ENCODE peak calls at places on chromosomes 6 and 20, in six cellular contexts. C, O, J, R, F and L are unnamed samples.

GRCh38 chr6:111862727-111863126 is 10.5 kb downstream of the FYN start:
- DNase-seq in C (no peak), O (no peak), J (no peak), F (no peak), R (no peak), L (no peak)

GRCh38 chr20:46807998-46808397 is 86.6 kb upstream of the EYA2 start:
- DNase-seq in R (no peak), F (no peak), C (no peak), J (no peak), O (no peak), L (no peak)

GRCh38 chr6:101393291-101394251 is at the start of gene GRIK2:
- DNase-seq in R (no peak), O (no peak), C (no peak), F (peak), J (no peak), L (peak)

GRCh38 chr6:71082033-71082620 is 125.3 kb upstream of the B3GAT2 start:
- DNase-seq in R (no peak), F (no peak), J (no peak), O (no peak), C (no peak), L (no peak)

GRCh38 chr20:54267510-54268003 is 59.7 kb downstream of the PFDN4 start:
- DNase-seq in O (no peak), C (no peak), F (no peak), J (peak), R (peak), L (no peak)

GRCh38 chr20:9514461-9515210 is at the start of gene LAMP5:
- DNase-seq in R (no peak), J (no peak), O (no peak), C (no peak), F (peak), L (peak)

GRCh38 chr20:1803216-1804128 is 91.7 kb upstream of the SIRPA start:
- DNase-seq in O (no peak), C (peak), F (peak), R (no peak), J (peak), L (peak)

GRCh38 chr20:63404129-63405085 is 43.3 kb upstream of the CHRNA4 start:
- DNase-seq in R (no peak), C (peak), F (no peak), O (no peak), J (no peak), L (no peak)

GRCh38 chr20:23367770-23368169 is 5.8 kb downstream of the GZF1 start:
- DNase-seq in F (no peak), C (no peak), J (no peak), O (no peak), R (no peak), L (no peak)

GRCh38 chr20:4153251-4153650 is 137.9 kb upstream of the RNF24 start:
- DNase-seq in F (no peak), R (no peak), J (no peak), O (no peak), C (peak), L (no peak)

GRCh38 chr6:158799051-158799792 is 19.9 kb downstream of the EZR start:
- DNase-seq in C (peak), F (peak), J (no peak), O (no peak), R (no peak), L (no peak)

GRCh38 chr6:37077459-37078296 is 72.2 kb downstream of the FGD2 start:
- DNase-seq in F (peak), J (peak), C (peak), O (no peak), R (no peak), L (no peak)

GRCh38 chr6:15504040-15504491 is 158.8 kb downstream of the DTNBP1 start:
- DNase-seq in J (no peak), C (no peak), R (no peak), F (peak), O (no peak), L (no peak)

GRCh38 chr6:144675231-144675861 is 390.2 kb downstream of the UTRN start:
- DNase-seq in J (peak), O (no peak), C (peak), R (no peak), F (no peak), L (no peak)

GRCh38 chr6:30769088-30769852 is 24.9 kb upstream of the IER3 start:
- DNase-seq in O (peak), J (peak), C (no peak), F (peak), R (peak), L (peak)

GRCh38 chr6:132246632-132247270 is 154.5 kb downstream of the MOXD1 start:
- DNase-seq in R (no peak), F (no peak), J (no peak), O (no peak), C (no peak), L (no peak)

GRCh38 chr6:1382331-1382882 is 7.0 kb upstream of the FOXF2 start:
- DNase-seq in O (no peak), J (no peak), R (no peak), F (no peak), C (no peak), L (no peak)

GRCh38 chr6:6004147-6004995 is 2.4 kb downstream of the NRN1 start:
- DNase-seq in O (no peak), C (no peak), J (no peak), R (no peak), F (peak), L (peak)

GRCh38 chr20:57392512-57393271 is 1.5 kb downstream of the RBM38 start:
- DNase-seq in J (no peak), C (peak), O (peak), R (no peak), F (no peak), L (no peak)

GRCh38 chr20:53954734-53955658 is 115.4 kb downstream of the BCAS1 start:
- DNase-seq in O (no peak), R (no peak), C (no peak), F (no peak), J (no peak), L (no peak)

GRCh38 chr6:105932440-105932839 is 153.7 kb upstream of the PRDM1 start:
- DNase-seq in J (no peak), C (no peak), F (no peak), R (no peak), O (no peak), L (no peak)

GRCh38 chr20:4014031-4014474 is 1.3 kb downstream of the RNF24 start:
- DNase-seq in C (peak), O (no peak), R (peak), F (peak), J (peak), L (peak)

GRCh38 chr20:16007978-16008377 is 565.3 kb downstream of the KIF16B start:
- DNase-seq in O (no peak), J (no peak), R (no peak), F (no peak), C (no peak), L (no peak)

GRCh38 chr6:12431023-12431422 is 140.9 kb downstream of the EDN1 start:
- DNase-seq in J (no peak), R (no peak), F (no peak), O (no peak), C (no peak), L (no peak)

GRCh38 chr6:112743343-112743742 is 396.2 kb downstream of the RFPL4B start:
- DNase-seq in R (no peak), J (no peak), F (no peak), C (no peak), O (no peak), L (no peak)

GRCh38 chr6:56091159-56091869 is 156.1 kb downstream of the COL21A1 start:
- DNase-seq in O (no peak), F (no peak), J (no peak), R (peak), C (no peak), L (no peak)

GRCh38 chr6:16518265-16518664 is 243.0 kb downstream of the ATXN1 start:
- DNase-seq in F (no peak), O (no peak), C (no peak), R (no peak), J (no peak), L (no peak)

GRCh38 chr6:80789912-80790635 is 683.6 kb downstream of the BCKDHB start:
- DNase-seq in O (no peak), F (no peak), R (no peak), C (no peak), J (no peak), L (no peak)

GRCh38 chr6:89495961-89496535 is 63.1 kb downstream of the ANKRD6 start:
- DNase-seq in J (no peak), R (no peak), F (peak), O (no peak), C (no peak), L (no peak)

GRCh38 chr20:64102647-64103354 is 4.6 kb downstream of the NPBWR2 start:
- DNase-seq in C (no peak), R (no peak), F (no peak), O (no peak), J (no peak), L (peak)

GRCh38 chr6:2970034-2970685 is 1.2 kb downstream of the SERPINB6 start:
- DNase-seq in J (no peak), F (peak), R (no peak), O (no peak), C (no peak), L (no peak)

GRCh38 chr6:168035661-168036616 is 38.5 kb downstream of the KIF25 start:
- DNase-seq in R (no peak), F (peak), J (no peak), C (peak), O (no peak), L (peak)

GRCh38 chr6:40743226-40743625 is 156.1 kb upstream of the LRFN2 start:
- DNase-seq in J (no peak), O (no peak), R (no peak), F (no peak), C (no peak), L (peak)

GRCh38 chr20:46563170-46563847 is 12.9 kb upstream of the OCSTAMP start:
- DNase-seq in O (no peak), J (no peak), F (no peak), C (no peak), R (no peak), L (no peak)

GRCh38 chr6:33746036-33746600 is 587 bp downstream of the IP6K3 start:
- DNase-seq in C (no peak), F (peak), O (no peak), J (no peak), R (no peak), L (peak)

GRCh38 chr20:63686492-63687321 is 9.7 kb upstream of the TNFRSF6B start:
- DNase-seq in C (peak), F (no peak), O (no peak), R (peak), J (peak), L (no peak)

GRCh38 chr6:28081486-28081751 is 1.1 kb downstream of the ZNF165 start:
- DNase-seq in F (no peak), C (no peak), J (no peak), O (no peak), R (no peak), L (no peak)

GRCh38 chr20:8043687-8044278 is 24.2 kb upstream of the TMX4 start:
- DNase-seq in O (no peak), J (no peak), F (peak), R (peak), C (peak), L (peak)

GRCh38 chr6:108689279-108690161 is 128.8 kb downstream of the FOXO3 start:
- DNase-seq in J (peak), F (no peak), O (no peak), R (peak), C (peak), L (no peak)

DNA sequence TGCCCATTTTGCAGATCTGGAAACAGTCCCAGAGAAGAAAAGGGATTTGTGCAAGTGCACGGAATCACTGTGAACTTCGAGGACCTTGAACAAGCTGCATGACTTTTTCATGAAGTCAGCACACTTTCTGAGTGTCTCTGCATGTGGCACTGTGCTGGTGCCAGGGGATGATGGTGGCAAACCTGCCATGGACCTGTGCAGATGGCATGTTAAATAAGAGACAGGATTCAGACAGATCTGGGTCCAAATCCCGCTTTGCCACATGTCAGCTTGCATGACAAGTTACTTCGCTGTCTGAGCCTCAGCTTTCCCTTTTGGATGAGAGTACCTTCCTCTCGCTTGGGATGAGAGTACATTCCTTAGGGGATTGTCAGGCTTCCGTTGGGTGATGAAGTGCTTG is 26.9 kb downstream of the ZNF831 start:
- DNase-seq in R (no peak), C (peak), F (no peak), O (no peak), J (no peak), L (no peak)
- H3K27ac ChIP-seq in R (no peak), C (no peak), F (no peak), O (no peak), J (no peak), L (no peak)

DNA sequence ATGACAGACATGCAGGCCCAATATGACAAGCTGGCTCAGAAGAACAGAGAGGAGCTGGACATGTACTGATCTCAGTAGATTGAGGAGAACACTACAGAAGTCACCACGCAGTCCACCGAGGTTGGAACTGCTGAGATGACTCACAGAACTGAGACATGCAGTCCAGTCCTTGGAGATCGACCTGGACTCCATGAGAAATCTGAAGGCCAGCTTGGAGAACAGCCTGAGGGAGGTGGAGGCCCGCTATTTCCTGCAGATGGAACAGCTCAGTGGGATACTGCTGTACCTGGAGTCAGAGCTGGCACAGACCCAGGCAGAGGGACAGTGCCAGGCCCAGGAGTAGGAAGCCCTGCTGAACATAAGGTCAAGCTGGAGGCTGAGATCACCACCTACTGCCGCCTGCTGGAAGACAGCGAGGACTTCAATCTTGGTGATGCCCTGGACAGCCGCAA is 21.3 kb downstream of the RNF114 start:
- DNase-seq in F (no peak), J (no peak), C (no peak), O (no peak), R (no peak), L (peak)
- TF ChIP-seq CTCF in F (no peak), J (no peak), C (no peak), O (no peak), R (peak), L (peak)

GRCh38 chr20:48282591-48283228 is 497.4 kb upstream of the SULF2 start:
- DNase-seq in O (no peak), R (no peak), C (no peak), F (peak), J (no peak), L (no peak)

GRCh38 chr20:48284837-48285236 is 499.6 kb upstream of the SULF2 start:
- DNase-seq in J (no peak), O (no peak), F (no peak), R (no peak), C (no peak), L (no peak)

GRCh38 chr20:48286571-48287551 is 501.6 kb upstream of the SULF2 start:
- DNase-seq in O (no peak), J (no peak), R (no peak), F (peak), C (no peak), L (peak)

GRCh38 chr20:48285656-48286055 is 500.4 kb upstream of the SULF2 start:
- DNase-seq in F (no peak), R (no peak), O (no peak), C (no peak), J (no peak), L (no peak)

GRCh38 chr20:48283470-48284110 is 498.3 kb upstream of the SULF2 start:
- DNase-seq in O (no peak), C (peak), J (peak), F (no peak), R (no peak), L (no peak)
- H3K27ac ChIP-seq in O (no peak), C (no peak), J (no peak), F (no peak), R (no peak), L (no peak)

DNA sequence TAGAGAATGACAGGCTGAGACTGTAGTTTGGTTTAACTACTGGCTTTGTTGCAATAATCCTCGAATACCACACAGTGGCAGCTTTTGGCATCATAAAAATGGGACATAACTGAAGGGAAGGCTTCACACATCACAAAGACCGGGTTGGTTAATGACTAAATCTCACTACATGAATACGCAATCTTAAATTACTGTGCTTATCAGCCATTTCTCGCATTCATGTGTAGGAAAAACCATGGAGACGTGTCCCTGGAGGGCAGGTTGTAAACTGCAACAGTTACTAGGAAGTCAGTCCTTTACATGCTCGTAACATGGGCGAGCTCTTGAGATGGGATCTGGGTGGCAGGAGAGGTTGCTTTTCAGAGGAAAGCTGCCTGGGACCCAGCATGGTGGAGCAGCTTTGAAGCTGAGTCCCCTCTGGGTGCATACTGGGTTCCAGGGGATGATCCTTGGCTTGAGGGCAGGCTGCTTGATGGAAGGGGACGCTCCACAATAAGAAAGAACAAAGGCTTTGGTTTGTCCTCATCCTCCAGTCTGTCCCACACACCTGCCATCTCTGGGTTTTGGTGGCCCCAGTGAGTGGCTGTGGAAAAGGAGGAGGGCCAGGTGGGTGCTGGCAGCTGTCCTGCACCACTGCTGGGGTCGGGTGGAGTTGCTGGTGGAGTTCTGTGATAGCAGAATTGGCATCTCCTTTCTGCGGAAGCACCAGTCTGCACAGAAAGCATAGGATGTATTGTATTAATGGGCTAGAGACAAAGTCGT is 2.1 kb downstream of the RPS21 start:
- DNase-seq in F (no peak), C (no peak), J (no peak), R (no peak), O (no peak), L (no peak)
- TF ChIP-seq CTCF in F (peak), C (no peak), J (no peak), R (peak), O (no peak), L (no peak)

GRCh38 chr20:24608926-24609667 is 139.7 kb downstream of the SYNDIG1 start:
- DNase-seq in R (no peak), C (no peak), F (no peak), J (no peak), O (no peak), L (no peak)
- H3K27ac ChIP-seq in R (no peak), C (no peak), F (no peak), J (no peak), O (no peak), L (no peak)

GRCh38 chr20:48010623-48011022 is 225.3 kb upstream of the SULF2 start:
- DNase-seq in R (no peak), F (no peak), J (no peak), O (no peak), C (no peak), L (no peak)

GRCh38 chr20:48008850-48009535 is 223.7 kb upstream of the SULF2 start:
- DNase-seq in C (no peak), O (no peak), F (no peak), R (no peak), J (no peak), L (no peak)

GRCh38 chr20:48011025-48011424 is 225.7 kb upstream of the SULF2 start:
- DNase-seq in R (no peak), F (no peak), C (no peak), J (no peak), O (no peak), L (no peak)

GRCh38 chr20:48015136-48015925 is 230.1 kb upstream of the SULF2 start:
- DNase-seq in F (no peak), O (no peak), R (no peak), C (no peak), J (no peak), L (no peak)

GRCh38 chr20:48012401-48012974 is 227.2 kb upstream of the SULF2 start:
- DNase-seq in C (no peak), F (peak), R (no peak), O (no peak), J (no peak), L (no peak)
- TF ChIP-seq CTCF in C (no peak), F (peak), R (peak), O (no peak), J (no peak), L (peak)

GRCh38 chr6:170374571-170375444 is 68.2 kb downstream of the FAM120B start:
- DNase-seq in O (no peak), F (no peak), R (no peak), C (no peak), J (no peak), L (no peak)
- H3K27ac ChIP-seq in O (no peak), F (no peak), R (no peak), C (no peak), J (no peak), L (no peak)

GRCh38 chr20:18090044-18090443 is 32.3 kb upstream of the OVOL2 start:
- DNase-seq in O (no peak), R (no peak), J (no peak), C (no peak), F (no peak), L (no peak)
- TF ChIP-seq CTCF in O (no peak), R (no peak), J (no peak), C (no peak), F (no peak), L (no peak)

GRCh38 chr20:14986656-14987055 is 649.2 kb upstream of the FLRT3 start:
- DNase-seq in O (no peak), R (no peak), C (no peak), F (no peak), J (no peak), L (no peak)
- H3K27ac ChIP-seq in O (no peak), R (no peak), C (peak), F (no peak), J (no peak), L (no peak)